ENCODE peak calls at places on chromosome 7, in five cellular contexts. V, F, Q, G and E are unnamed samples.

GRCh38 chr7:18345641-18346234 is 149.8 kb upstream of the HDAC9 start:
- DNase-seq in V (peak; percentile 76), F (no peak), Q (peak; percentile 27), G (peak; percentile 57), E (no peak)

GRCh38 chr7:8176370-8177081 is 85.4 kb downstream of the ICA1 start:
- DNase-seq in V (no peak), F (no peak), Q (no peak), G (no peak), E (no peak)

GRCh38 chr7:35253680-35254495 is at the start of gene TBX20:
- DNase-seq in V (peak; percentile 92), F (no peak), Q (peak; percentile 35), G (peak; percentile 31), E (peak; percentile 90)

GRCh38 chr7:125136755-125137547 is 207.3 kb upstream of the POT1 start:
- DNase-seq in V (peak; percentile 81), F (no peak), Q (no peak), G (peak; percentile 74), E (no peak)

GRCh38 chr7:33743594-33743993 is 161.7 kb upstream of the BMPER start:
- DNase-seq in V (peak; percentile 98), F (no peak), Q (no peak), G (peak; percentile 98), E (no peak)

GRCh38 chr7:47846117-47846836 is 102.0 kb downstream of the PKD1L1 start:
- DNase-seq in V (peak; percentile 21), F (no peak), Q (no peak), G (peak; percentile 36), E (peak; percentile 50)

GRCh38 chr7:65731562-65732035 is 141.3 kb upstream of the VKORC1L1 start:
- DNase-seq in V (peak; percentile 38), F (peak; percentile 39), Q (peak; percentile 37), G (peak; percentile 22), E (no peak)

GRCh38 chr7:73612598-73613269 is 11.6 kb downstream of the MLXIPL start:
- DNase-seq in V (peak; percentile 48), F (peak; percentile 52), Q (peak; percentile 45), G (peak; percentile 29), E (no peak)

GRCh38 chr7:22302951-22303423 is 54.0 kb downstream of the RAPGEF5 start:
- DNase-seq in V (peak; percentile 3), F (no peak), Q (no peak), G (peak; percentile 4), E (peak; percentile 4)

GRCh38 chr7:55065079-55065478 is 46.3 kb downstream of the EGFR start:
- DNase-seq in V (peak; percentile 97), F (no peak), Q (no peak), G (peak; percentile 98), E (peak; percentile 72)

GRCh38 chr7:141706394-141707064 is 1.6 kb upstream of the WEE2 start:
- DNase-seq in V (no peak), F (no peak), Q (no peak), G (no peak), E (no peak)

GRCh38 chr7:5595545-5596045 is 172.0 kb upstream of the TNRC18 start:
- DNase-seq in V (no peak), F (no peak), Q (no peak), G (no peak), E (peak; percentile 82)

GRCh38 chr7:8714791-8715190 is 281.4 kb downstream of the NXPH1 start:
- DNase-seq in V (no peak), F (no peak), Q (no peak), G (no peak), E (no peak)

GRCh38 chr7:30458311-30458710 is 20.3 kb downstream of the NOD1 start:
- DNase-seq in V (no peak), F (no peak), Q (no peak), G (no peak), E (no peak)

GRCh38 chr7:47379629-47380324 is 202.1 kb downstream of the TNS3 start:
- DNase-seq in V (peak; percentile 82), F (peak; percentile 82), Q (peak; percentile 92), G (peak; percentile 60), E (peak; percentile 85)

GRCh38 chr7:53326634-53327033 is 291.2 kb downstream of the POM121L12 start:
- DNase-seq in V (no peak), F (no peak), Q (no peak), G (no peak), E (no peak)

GRCh38 chr7:37205451-37205850 is 243.2 kb downstream of the ELMO1 start:
- DNase-seq in V (no peak), F (no peak), Q (no peak), G (no peak), E (no peak)

GRCh38 chr7:106480161-106480579 is 180.8 kb downstream of the CCDC71L start:
- DNase-seq in V (no peak), F (no peak), Q (no peak), G (no peak), E (no peak)

GRCh38 chr7:7175075-7175695 is 7.2 kb upstream of the C1GALT1 start:
- DNase-seq in V (no peak), F (no peak), Q (no peak), G (peak; percentile 41), E (no peak)

GRCh38 chr7:49398236-49398635 is 375.2 kb upstream of the VWC2 start:
- DNase-seq in V (no peak), F (no peak), Q (no peak), G (no peak), E (no peak)

GRCh38 chr7:144785491-144785890 is 50.4 kb downstream of the TPK1 start:
- DNase-seq in V (no peak), F (no peak), Q (no peak), G (no peak), E (no peak)

GRCh38 chr7:74455933-74456332 is 2.2 kb downstream of the GTF2IRD1 start:
- DNase-seq in V (peak; percentile 58), F (no peak), Q (no peak), G (peak; percentile 50), E (no peak)

GRCh38 chr7:101426303-101427011 is 63.8 kb downstream of the COL26A1 start:
- DNase-seq in V (no peak), F (no peak), Q (no peak), G (no peak), E (no peak)

GRCh38 chr7:20219446-20220292 is 2.5 kb upstream of the MACC1 start:
- DNase-seq in V (peak; percentile 94), F (peak; percentile 86), Q (peak; percentile 84), G (peak; percentile 98), E (peak; percentile 22)

GRCh38 chr7:132837529-132837928 is 244.4 kb downstream of the CHCHD3 start:
- DNase-seq in V (peak; percentile 50), F (no peak), Q (no peak), G (peak; percentile 41), E (no peak)

GRCh38 chr7:157662110-157662791 is 325.4 kb downstream of the DNAJB6 start:
- DNase-seq in V (no peak), F (no peak), Q (no peak), G (no peak), E (no peak)

GRCh38 chr7:157386979-157387800 is 50.4 kb downstream of the DNAJB6 start:
- DNase-seq in V (peak; percentile 95), F (peak; percentile 61), Q (peak; percentile 86), G (peak; percentile 84), E (peak; percentile 74)

GRCh38 chr7:157077021-157077420 is 61.7 kb upstream of the UBE3C start:
- DNase-seq in V (no peak), F (no peak), Q (no peak), G (no peak), E (no peak)

GRCh38 chr7:155465761-155466141 is 7.8 kb downstream of the EN2 start:
- DNase-seq in V (no peak), F (no peak), Q (no peak), G (no peak), E (no peak)

GRCh38 chr7:1176891-1177373 is 16.9 kb upstream of the ZFAND2A start:
- DNase-seq in V (peak; percentile 66), F (peak; percentile 83), Q (peak; percentile 81), G (peak; percentile 58), E (peak; percentile 63)

GRCh38 chr7:110522751-110523200 is 568.2 kb upstream of the LRRN3 start:
- DNase-seq in V (no peak), F (no peak), Q (no peak), G (peak; percentile 11), E (no peak)

GRCh38 chr7:155441856-155442255 is 16.1 kb upstream of the EN2 start:
- DNase-seq in V (no peak), F (no peak), Q (no peak), G (no peak), E (no peak)

GRCh38 chr7:158508802-158509385 is 78.7 kb downstream of the PTPRN2 start:
- DNase-seq in V (no peak), F (no peak), Q (no peak), G (no peak), E (no peak)